ENCODE peak calls at places on chromosome 2, in ten cellular contexts. X, L, U, T, P, N, I, V, J and Q are unnamed samples.
A peak's percentile ranks its signal among the peaks of the same experiment; 100 is the strongest.

GRCh38 chr2:127176371-127177311 is 43.5 kb downstream of the CYP27C1 start:
- DNase-seq in J (no peak), V (no peak), P (no peak), X (no peak), N (peak; percentile 55), T (peak; percentile 36), U (no peak), L (no peak), I (no peak), Q (no peak)

GRCh38 chr2:204019572-204020501 is 83.3 kb downstream of the ICOS start:
- DNase-seq in I (no peak), L (no peak), T (no peak), N (no peak), U (no peak), P (peak; percentile 49), V (no peak), X (no peak), J (peak; percentile 7), Q (no peak)

GRCh38 chr2:59449264-59449663 is 1104.2 kb downstream of the BCL11A start:
- DNase-seq in N (no peak), J (peak; percentile 16), V (no peak), L (no peak), U (no peak), P (no peak), X (no peak), I (no peak), T (no peak), Q (no peak)

GRCh38 chr2:174951746-174952145 is 53.4 kb downstream of the CHN1 start:
- DNase-seq in L (no peak), P (peak; percentile 49), V (no peak), U (no peak), N (no peak), X (no peak), T (no peak), J (no peak), I (no peak), Q (no peak)

GRCh38 chr2:195535911-195536522 is 121.0 kb upstream of the SLC39A10 start:
- DNase-seq in P (no peak), V (no peak), J (no peak), N (no peak), U (no peak), I (peak; percentile 53), T (no peak), L (peak; percentile 32), X (peak; percentile 94), Q (peak; percentile 50)

GRCh38 chr2:190267302-190267701 is 52.3 kb downstream of the HIBCH start:
- DNase-seq in I (no peak), N (no peak), U (no peak), L (no peak), T (no peak), X (no peak), P (peak; percentile 94), V (no peak), J (peak; percentile 47), Q (no peak)

GRCh38 chr2:226803410-226803809 is 3.8 kb upstream of the IRS1 start:
- DNase-seq in P (no peak), L (no peak), X (no peak), U (no peak), N (no peak), T (no peak), V (no peak), J (no peak), I (no peak), Q (no peak)

GRCh38 chr2:8534729-8535397 is 147.0 kb upstream of the ID2 start:
- DNase-seq in X (peak; percentile 94), T (peak; percentile 84), P (no peak), J (no peak), L (no peak), U (peak; percentile 58), V (no peak), I (no peak), N (no peak), Q (peak; percentile 92)

GRCh38 chr2:150528861-150529801 is 41.7 kb upstream of the RND3 start:
- DNase-seq in X (no peak), T (no peak), U (no peak), L (no peak), P (peak; percentile 53), I (no peak), J (no peak), N (no peak), V (no peak), Q (no peak)

GRCh38 chr2:188199716-188200128 is 92.0 kb upstream of the GULP1 start:
- DNase-seq in J (no peak), I (no peak), L (no peak), P (peak; percentile 75), N (no peak), T (no peak), V (no peak), X (no peak), U (no peak), Q (no peak)